ENCODE peak calls at places on chromosome 20, in five cellular contexts. U is adrenal gland; C is CD8-positive, alpha-beta T cell; V is effector memory CD4-positive, alpha-beta T cell; R is tibial nerve. Y is an unnamed sample. For H3K4me1 and H3K27me3, the result is how much of the 10 kb centered on the place peaks cover.

GRCh38 chr20:45368221-45368980 is 5.4 kb downstream of the SYS1 start:
- DNase-seq in U (no peak), C (peak), V (peak), R (no peak), Y (no peak)

GRCh38 chr20:21102691-21103311 is 3.4 kb downstream of the LINC00237 start:
- DNase-seq in U (no peak), C (no peak), V (peak), R (no peak), Y (no peak)

GRCh38 chr20:41572010-41572572 is 46.1 kb downstream of the CHD6 start:
- DNase-seq in U (no peak), C (no peak), V (no peak), R (no peak), Y (no peak)

GRCh38 chr20:41072919-41073318 is 44.3 kb downstream of the TOP1 start:
- DNase-seq in U (no peak), C (no peak), V (no peak), R (no peak), Y (no peak)

GRCh38 chr20:5001174-5002076 is at the start of gene SLC23A2:
- DNase-seq in U (peak), C (peak), V (peak), R (no peak), Y (peak)

GRCh38 chr20:34538671-34539123 is 19.8 kb upstream of the MAP1LC3A start:
- DNase-seq in U (peak), C (peak), V (peak), R (no peak), Y (peak)

GRCh38 chr20:5677389-5677788 is 72.8 kb upstream of the SHLD1 start:
- DNase-seq in U (no peak), C (no peak), V (no peak), R (no peak), Y (no peak)

GRCh38 chr20:51122931-51123658 is 100.2 kb upstream of the KCNG1 start:
- DNase-seq in U (no peak), C (no peak), V (no peak), R (no peak), Y (no peak)

GRCh38 chr20:58447733-58448391 is 58.8 kb downstream of the VAPB start:
- DNase-seq in U (peak), C (peak), V (peak), R (no peak), Y (peak)

GRCh38 chr20:42708261-42708660 is 481.4 kb downstream of the PTPRT start:
- DNase-seq in U (no peak), C (no peak), V (no peak), R (no peak), Y (no peak)

GRCh38 chr20:25580711-25581110 is 4.6 kb downstream of the NINL start:
- DNase-seq in U (no peak), C (no peak), V (no peak), R (no peak), Y (no peak)

GRCh38 chr20:45469336-45470261 is at the start of gene WFDC2:
- DNase-seq in U (no peak), C (no peak), V (no peak), R (no peak), Y (peak)

GRCh38 chr20:5080384-5080877 is 39.3 kb downstream of the PCNA start:
- DNase-seq in U (peak), C (no peak), V (no peak), R (peak), Y (no peak)

GRCh38 chr20:47266847-47267515 is 89.5 kb downstream of the ZMYND8 start:
- DNase-seq in U (peak), C (no peak), V (no peak), R (no peak), Y (no peak)

GRCh38 chr20:47905628-47906487 is 120.6 kb upstream of the SULF2 start:
- DNase-seq in U (no peak), C (no peak), V (no peak), R (no peak), Y (peak)

GRCh38 chr20:44123251-44123650 is 63.7 kb downstream of the JPH2 start:
- DNase-seq in U (no peak), C (no peak), V (no peak), R (no peak), Y (no peak)

GRCh38 chr20:59006864-59007757 is at the start of gene CTSZ:
- DNase-seq in U (no peak), C (no peak), V (peak), R (peak), Y (no peak)

GRCh38 chr20:46221271-46221670 is 87.0 kb downstream of the CDH22 start:
- DNase-seq in U (no peak), C (no peak), V (no peak), R (no peak), Y (peak)

GRCh38 chr20:24701668-24702067 is 232.2 kb downstream of the SYNDIG1 start:
- DNase-seq in U (no peak), C (no peak), V (no peak), R (no peak), Y (no peak)

GRCh38 chr20:34546751-34547181 is 11.8 kb upstream of the MAP1LC3A start:
- DNase-seq in U (no peak), C (no peak), V (no peak), R (no peak), Y (peak)

GRCh38 chr20:53870426-53871199 is 199.8 kb downstream of the BCAS1 start:
- DNase-seq in U (no peak), C (no peak), V (no peak), R (no peak), Y (no peak)

GRCh38 chr20:38564680-38565079 is 16.3 kb upstream of the ADIG start:
- DNase-seq in U (no peak), C (no peak), V (no peak), R (no peak), Y (no peak)

GRCh38 chr20:55514498-55514897 is 490.8 kb downstream of the CBLN4 start:
- DNase-seq in U (no peak), C (no peak), V (no peak), R (no peak), Y (no peak)

GRCh38 chr20:51412991-51413471 is 129.5 kb downstream of the NFATC2 start:
- DNase-seq in U (no peak), C (no peak), V (no peak), R (no peak), Y (peak)

GRCh38 chr20:32325706-32326506 is 32.2 kb upstream of the ASXL1 start:
- DNase-seq in U (no peak), C (no peak), V (no peak), R (no peak), Y (no peak)

GRCh38 chr20:13800728-13801134 is 15.9 kb downstream of the NDUFAF5 start:
- DNase-seq in U (peak), C (no peak), V (no peak), R (peak), Y (peak)

GRCh38 chr20:60060593-60060992 is 102.4 kb downstream of the CDH26 start:
- DNase-seq in U (peak), C (no peak), V (no peak), R (no peak), Y (no peak)

GRCh38 chr20:5364997-5365597 is 48.3 kb upstream of the PROKR2 start:
- DNase-seq in U (no peak), C (no peak), V (no peak), R (no peak), Y (no peak)

GRCh38 chr20:24773168-24773567 is 175.9 kb upstream of the CST7 start:
- DNase-seq in U (no peak), C (no peak), V (no peak), R (no peak), Y (no peak)

GRCh38 chr20:51029963-51030930 is 7.3 kb upstream of the KCNG1 start:
- DNase-seq in U (no peak), C (no peak), V (no peak), R (no peak), Y (peak)

GRCh38 chr20:19819149-19819548 is 61.1 kb downstream of the RIN2 start:
- DNase-seq in U (no peak), C (no peak), V (no peak), R (no peak), Y (no peak)

GRCh38 chr20:19815553-19815991 is 57.5 kb downstream of the RIN2 start:
- DNase-seq in U (peak), C (no peak), V (no peak), R (peak), Y (peak)

GRCh38 chr20:19816386-19816785 is 58.3 kb downstream of the RIN2 start:
- DNase-seq in U (no peak), C (no peak), V (no peak), R (no peak), Y (no peak)

GRCh38 chr20:19814241-19814640 is 56.2 kb downstream of the RIN2 start:
- DNase-seq in U (no peak), C (no peak), V (no peak), R (no peak), Y (no peak)

GRCh38 chr20:19817017-19817416 is 59.0 kb downstream of the RIN2 start:
- DNase-seq in U (peak), C (no peak), V (no peak), R (no peak), Y (no peak)
- H3K4me1 ChIP-seq in U (under half), C (under half), V (under half), R (under half), Y (under half)

DNA sequence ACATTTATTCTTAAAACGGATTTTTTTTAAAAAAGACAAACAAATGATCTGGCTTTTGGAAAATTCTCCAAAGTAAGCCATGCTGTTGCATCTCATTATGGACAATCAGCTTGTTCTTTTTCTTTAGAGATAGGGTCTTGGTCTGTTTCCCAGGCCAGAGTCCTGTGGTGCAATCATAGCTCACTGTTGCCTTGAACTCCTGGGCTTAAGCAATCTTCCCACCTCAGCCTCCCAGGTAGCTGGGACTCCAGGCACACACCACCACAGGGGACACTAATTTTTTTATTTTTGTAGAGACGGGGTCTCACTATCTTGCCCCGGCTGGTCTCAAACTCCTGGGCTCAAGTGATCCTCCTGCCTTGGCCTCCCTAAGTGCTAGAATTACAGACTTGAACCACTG is 45.9 kb upstream of the TGM3 start:
- DNase-seq in U (no peak), C (no peak), V (no peak), R (no peak), Y (no peak)
- H3K4me3 ChIP-seq in U (no peak), C (no peak), V (no peak), R (no peak), Y (no peak)

GRCh38 chr20:22452442-22453011 is 131.8 kb downstream of the FOXA2 start:
- DNase-seq in U (no peak), C (no peak), V (no peak), R (no peak), Y (no peak)
- H3K27me3 ChIP-seq in U (under half), C (under half), V (under half), R (under half), Y (under half)

GRCh38 chr20:16477632-16478031 is 95.6 kb downstream of the KIF16B start:
- DNase-seq in U (no peak), C (no peak), V (no peak), R (no peak), Y (no peak)

GRCh38 chr20:16474342-16474741 is 98.9 kb downstream of the KIF16B start:
- DNase-seq in U (no peak), C (no peak), V (no peak), R (no peak), Y (no peak)

GRCh38 chr20:16479666-16480065 is 93.6 kb downstream of the KIF16B start:
- DNase-seq in U (no peak), C (no peak), V (no peak), R (no peak), Y (no peak)

GRCh38 chr20:16475225-16475624 is 98.0 kb downstream of the KIF16B start:
- DNase-seq in U (no peak), C (no peak), V (no peak), R (no peak), Y (peak)

DNA sequence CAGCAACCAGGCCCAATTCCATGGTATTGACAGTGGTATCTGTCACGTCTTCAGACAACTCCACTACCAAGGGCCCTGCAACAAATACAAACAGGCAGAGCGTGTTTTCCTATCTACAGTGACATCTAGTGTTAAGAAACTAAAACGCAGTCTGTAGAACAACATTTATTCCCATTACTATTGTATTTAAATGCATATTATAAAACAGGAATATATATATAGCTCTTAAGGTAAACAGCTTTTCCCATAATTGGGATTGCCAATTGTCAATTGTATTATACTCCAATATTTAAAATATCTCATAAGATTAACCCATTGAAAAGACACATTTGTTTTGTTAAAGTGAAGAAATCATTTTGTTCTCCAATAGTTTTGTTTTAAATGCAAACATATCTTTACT is 97.2 kb downstream of the KIF16B start:
- DNase-seq in U (no peak), C (no peak), V (no peak), R (no peak), Y (peak)
- H3K4me1 ChIP-seq in U (under half), C (under half), V (under half), R (under half), Y (under half)

DNA sequence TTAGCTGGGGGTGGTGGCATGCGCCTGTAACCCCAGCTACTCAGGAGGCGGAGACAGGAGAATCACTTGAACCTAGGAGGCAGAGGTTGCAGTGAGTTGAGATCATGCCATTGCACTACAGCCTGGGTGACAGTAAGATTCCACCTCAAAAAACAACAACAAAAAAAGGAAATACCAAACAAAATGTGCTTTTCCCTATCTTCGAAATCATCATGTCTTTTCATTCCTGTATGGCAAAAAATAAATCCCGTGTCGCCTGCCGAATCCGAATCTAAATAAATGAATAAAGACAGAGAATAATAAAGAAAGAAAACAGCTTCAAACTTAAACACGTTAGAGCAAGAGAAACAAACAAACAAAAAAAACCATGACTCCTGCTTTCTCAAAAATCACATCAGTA is 11.8 kb downstream of the B4GALT5 start:
- DNase-seq in U (no peak), C (no peak), V (no peak), R (no peak), Y (no peak)
- H3K4me3 ChIP-seq in U (no peak), C (no peak), V (no peak), R (no peak), Y (no peak)

GRCh38 chr20:63087872-63088680 is 81.3 kb upstream of the BHLHE23 start:
- DNase-seq in U (no peak), C (no peak), V (no peak), R (no peak), Y (peak)
- H3K27me3 ChIP-seq in U (under half), C (under half), V (under half), R (under half), Y (half or more)

GRCh38 chr20:39825950-39826349 is 863.1 kb downstream of the MAFB start:
- DNase-seq in U (no peak), C (no peak), V (no peak), R (no peak), Y (no peak)
- H3K4me1 ChIP-seq in U (under half), C (under half), V (under half), R (under half), Y (under half)